ENCODE peak calls at places on chromosomes 1 and 21, in five cellular contexts. K, B, X, Z and R are unnamed samples.

GRCh38 chr1:184743062-184743756 is 11.4 kb downstream of the EDEM3 start:
- DNase-seq in K (no peak), B (no peak), X (no peak), Z (no peak), R (no peak)

GRCh38 chr1:119217429-119217828 is 77.0 kb upstream of the WARS2 start:
- DNase-seq in K (no peak), B (no peak), X (no peak), Z (no peak), R (no peak)

GRCh38 chr1:41919764-41920397 is 1.2 kb upstream of the HIVEP3 start:
- DNase-seq in K (peak), B (peak), X (no peak), Z (peak), R (peak)

GRCh38 chr21:43879348-43880110 is 14.5 kb downstream of the AGPAT3 start:
- DNase-seq in K (no peak), B (no peak), X (no peak), Z (no peak), R (no peak)

GRCh38 chr1:35883681-35884155 is 709 bp downstream of the AGO1 start:
- DNase-seq in K (peak), B (peak), X (peak), Z (peak), R (no peak)

GRCh38 chr1:9593492-9594465 is 5.1 kb downstream of the TMEM201 start:
- DNase-seq in K (peak), B (no peak), X (peak), Z (peak), R (no peak)

GRCh38 chr1:213103377-213104306 is 52.6 kb downstream of the RPS6KC1 start:
- DNase-seq in K (no peak), B (no peak), X (no peak), Z (no peak), R (no peak)

GRCh38 chr21:37421306-37421705 is 54.7 kb downstream of the DYRK1A start:
- DNase-seq in K (no peak), B (no peak), X (no peak), Z (no peak), R (no peak)

GRCh38 chr1:227769601-227770494 is 34.6 kb downstream of the SNAP47 start:
- DNase-seq in K (no peak), B (no peak), X (no peak), Z (no peak), R (no peak)

GRCh38 chr1:59317780-59318179 is 20.9 kb downstream of the FGGY start:
- DNase-seq in K (no peak), B (no peak), X (no peak), Z (no peak), R (no peak)

GRCh38 chr1:72122099-72122893 is 160.0 kb downstream of the NEGR1 start:
- DNase-seq in K (peak), B (no peak), X (no peak), Z (no peak), R (no peak)